ENCODE peak calls at places on chromosomes 6 and 20, in four cellular contexts. R, E, O and Y are unnamed samples.

GRCh38 chr6:163324928-163325784 is 89.4 kb upstream of the QKI start:
- DNase-seq in R (peak; percentile 36), E (no peak), O (no peak), Y (peak; percentile 25)

GRCh38 chr6:36962874-36963273 is 8.3 kb downstream of the PI16 start:
- DNase-seq in R (peak; percentile 51), E (peak; percentile 80), O (no peak), Y (peak; percentile 39)

GRCh38 chr6:134379086-134379485 is 61.2 kb upstream of the SGK1 start:
- DNase-seq in R (no peak), E (peak; percentile 73), O (no peak), Y (no peak)

GRCh38 chr6:38143191-38144154 is 323.9 kb downstream of the ZFAND3 start:
- DNase-seq in R (no peak), E (no peak), O (no peak), Y (no peak)

GRCh38 chr6:41150671-41151070 is 3.5 kb downstream of the TREML1 start:
- DNase-seq in R (no peak), E (no peak), O (no peak), Y (no peak)

GRCh38 chr20:59515013-59515905 is 89.1 kb upstream of the PHACTR3 start:
- DNase-seq in R (peak; percentile 58), E (peak; percentile 88), O (peak; percentile 66), Y (peak; percentile 90)

GRCh38 chr6:169958510-169958909 is 207.1 kb downstream of the ERMARD start:
- DNase-seq in R (no peak), E (no peak), O (no peak), Y (no peak)

GRCh38 chr6:169921853-169922779 is 170.7 kb downstream of the ERMARD start:
- DNase-seq in R (no peak), E (no peak), O (no peak), Y (no peak)

GRCh38 chr6:146410851-146411595 is 132.6 kb upstream of the RAB32 start:
- DNase-seq in R (no peak), E (no peak), O (no peak), Y (no peak)

GRCh38 chr6:135722182-135722581 is 129.3 kb upstream of the PDE7B start:
- DNase-seq in R (no peak), E (no peak), O (no peak), Y (no peak)

GRCh38 chr20:8331740-8332412 is 199.8 kb downstream of the PLCB1 start:
- DNase-seq in R (peak; percentile 70), E (no peak), O (no peak), Y (peak; percentile 48)

GRCh38 chr20:32478576-32478975 is 106.6 kb downstream of the NOL4L start:
- DNase-seq in R (no peak), E (no peak), O (no peak), Y (no peak)

GRCh38 chr6:88814909-88815308 is 148.5 kb downstream of the RNGTT start:
- DNase-seq in R (no peak), E (no peak), O (no peak), Y (no peak)

GRCh38 chr6:45423901-45424627 is 46.3 kb upstream of the SUPT3H start:
- DNase-seq in R (no peak), E (peak; percentile 18), O (no peak), Y (no peak)

GRCh38 chr6:130322673-130323268 is 43.0 kb upstream of the TMEM200A start:
- DNase-seq in R (peak; percentile 62), E (peak; percentile 60), O (peak; percentile 66), Y (peak; percentile 90)

GRCh38 chr20:47318027-47318595 is 38.4 kb downstream of the ZMYND8 start:
- DNase-seq in R (peak; percentile 68), E (no peak), O (peak; percentile 22), Y (peak; percentile 54)

GRCh38 chr20:60749804-60750602 is 502.1 kb upstream of the CDH4 start:
- DNase-seq in R (no peak), E (peak; percentile 81), O (no peak), Y (no peak)

GRCh38 chr20:47319517-47320252 is 36.8 kb downstream of the ZMYND8 start:
- DNase-seq in R (peak; percentile 42), E (no peak), O (peak; percentile 100), Y (peak; percentile 66)

GRCh38 chr20:62226707-62227590 is 6.9 kb upstream of the HRH3 start:
- DNase-seq in R (no peak), E (no peak), O (no peak), Y (no peak)

GRCh38 chr20:1177680-1178079 is 7.1 kb downstream of the TMEM74B start:
- DNase-seq in R (no peak), E (no peak), O (no peak), Y (peak; percentile 2)

GRCh38 chr20:57999465-58000111 is 228.9 kb downstream of the ANKRD60 start:
- DNase-seq in R (no peak), E (peak; percentile 49), O (no peak), Y (no peak)

GRCh38 chr6:40436685-40437604 is 150.2 kb downstream of the LRFN2 start:
- DNase-seq in R (peak; percentile 27), E (no peak), O (peak; percentile 21), Y (peak; percentile 7)

GRCh38 chr6:111972714-111973678 is 80.9 kb upstream of the CCN6 start:
- DNase-seq in R (peak; percentile 97), E (no peak), O (no peak), Y (peak; percentile 92)

GRCh38 chr6:82246802-82247633 is 526 bp downstream of the IBTK start:
- DNase-seq in R (peak; percentile 51), E (peak; percentile 79), O (peak; percentile 77), Y (peak; percentile 78)

GRCh38 chr6:21595951-21596378 is 2.4 kb downstream of the SOX4 start:
- DNase-seq in R (no peak), E (peak; percentile 42), O (no peak), Y (no peak)

GRCh38 chr6:104753251-104753650 is 106.5 kb downstream of the HACE1 start:
- DNase-seq in R (no peak), E (no peak), O (no peak), Y (no peak)

GRCh38 chr6:4078830-4079471 is at the start of gene FAM217A:
- DNase-seq in R (no peak), E (peak; percentile 18), O (no peak), Y (no peak)

GRCh38 chr6:148358196-148358785 is 15.7 kb downstream of the SASH1 start:
- DNase-seq in R (no peak), E (peak; percentile 15), O (no peak), Y (peak; percentile 30)

GRCh38 chr6:151059612-151060095 is 180.1 kb upstream of the AKAP12 start:
- DNase-seq in R (no peak), E (peak; percentile 9), O (no peak), Y (no peak)

GRCh38 chr6:19690676-19691075 is 146.5 kb upstream of the ID4 start:
- DNase-seq in R (no peak), E (no peak), O (no peak), Y (no peak)

GRCh38 chr6:156658596-156659316 is 118.4 kb upstream of the ARID1B start:
- DNase-seq in R (no peak), E (no peak), O (peak; percentile 5), Y (no peak)

GRCh38 chr6:159761135-159761872 is 541 bp upstream of the ACAT2 start:
- DNase-seq in R (peak; percentile 3), E (peak; percentile 49), O (no peak), Y (no peak)

GRCh38 chr20:35304956-35305355 is 12.7 kb upstream of the FAM83C start:
- DNase-seq in R (no peak), E (no peak), O (no peak), Y (no peak)

GRCh38 chr6:14380421-14380820 is 262.8 kb downstream of the CD83 start:
- DNase-seq in R (no peak), E (no peak), O (peak; percentile 91), Y (no peak)

GRCh38 chr6:16244446-16244845 is 6.1 kb downstream of the GMPR start:
- DNase-seq in R (no peak), E (peak; percentile 54), O (no peak), Y (no peak)

GRCh38 chr6:24908555-24908954 is 27.2 kb downstream of the RIPOR2 start:
- DNase-seq in R (no peak), E (no peak), O (peak; percentile 29), Y (peak; percentile 20)
- H3K4me3 ChIP-seq in R (no peak overlapping the region), E (no peak overlapping the region), O (no peak overlapping the region), Y (peak overlapping the region; percentile 97)

DNA sequence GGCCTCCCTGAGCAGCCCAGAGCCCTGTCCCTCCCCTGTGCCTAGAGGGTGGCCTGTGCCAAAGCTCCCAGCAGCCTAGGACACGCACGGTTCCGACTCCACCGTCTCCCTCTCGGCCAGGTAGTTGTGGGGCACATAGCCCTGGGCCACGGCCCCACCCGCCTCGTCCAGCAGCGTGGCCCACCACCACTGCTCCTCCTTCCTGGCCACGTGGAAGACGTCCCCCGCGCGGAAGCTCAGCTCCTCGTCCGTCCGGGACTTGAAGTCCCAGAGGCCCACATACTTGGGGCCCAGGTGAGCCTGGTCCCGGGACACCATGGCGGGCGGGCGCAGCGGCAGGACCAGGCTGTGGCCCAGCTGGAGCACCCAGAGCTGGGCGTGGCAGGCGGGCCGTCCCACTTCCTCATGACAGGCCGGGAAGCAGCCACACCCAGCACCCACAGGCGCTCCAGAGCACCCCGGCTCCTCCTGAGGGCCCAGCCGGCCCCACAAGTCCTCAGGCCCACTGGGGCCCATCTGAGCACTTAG is at the start of gene PTK6:
- DNase-seq in R (no peak), E (no peak), O (no peak), Y (no peak)
- H3K4me3 ChIP-seq in R (peak within 1 kb of the TSS; percentile 36), E (no peak within 1 kb of the TSS), O (peak within 1 kb of the TSS; percentile 14), Y (no peak within 1 kb of the TSS)

GRCh38 chr6:5999688-6000608 is 6.8 kb downstream of the NRN1 start:
- DNase-seq in R (no peak), E (no peak), O (no peak), Y (no peak)

GRCh38 chr6:5998236-5998635 is 8.5 kb downstream of the NRN1 start:
- DNase-seq in R (no peak), E (no peak), O (no peak), Y (no peak)

GRCh38 chr6:5996701-5997419 is 9.9 kb downstream of the NRN1 start:
- DNase-seq in R (peak; percentile 34), E (no peak), O (peak; percentile 69), Y (peak; percentile 45)

GRCh38 chr6:5997420-5998093 is 9.2 kb downstream of the NRN1 start:
- DNase-seq in R (no peak), E (no peak), O (peak; percentile 40), Y (no peak)

GRCh38 chr6:5998741-5999687 is 7.7 kb downstream of the NRN1 start:
- DNase-seq in R (no peak), E (no peak), O (no peak), Y (peak; percentile 12)
- H3K4me3 ChIP-seq in R (peak overlapping the region; percentile 22), E (peak overlapping the region; percentile 4), O (no peak overlapping the region), Y (peak overlapping the region; percentile 77)

DNA sequence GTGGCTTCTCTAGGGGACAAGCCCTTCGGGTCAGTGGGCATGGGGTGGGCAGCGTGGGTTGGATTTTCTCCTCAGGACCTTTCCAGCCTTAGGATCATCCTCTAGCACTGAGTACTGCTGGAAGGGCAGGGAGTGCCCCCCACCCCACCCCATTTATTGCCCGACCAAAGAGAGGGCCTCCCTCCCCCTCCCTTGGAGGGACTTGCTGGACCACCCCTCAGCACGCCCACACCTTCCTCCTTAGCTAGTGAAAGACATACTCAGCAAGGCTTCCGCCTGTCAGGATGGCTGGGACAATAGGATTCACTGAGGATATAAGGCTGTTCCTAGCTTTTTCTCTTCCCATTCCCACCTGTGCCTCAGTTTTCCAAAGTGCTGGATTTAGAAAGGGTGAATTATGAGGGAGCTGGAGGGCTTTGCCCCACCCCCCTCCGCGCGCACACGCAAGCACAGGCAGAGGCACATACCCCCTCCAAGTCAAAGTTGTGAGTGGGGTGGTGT is 859 bp upstream of the SLC29A1 start:
- DNase-seq in R (no peak), E (no peak), O (no peak), Y (no peak)
- H3K4me3 ChIP-seq in R (peak overlapping the region; percentile 51), E (peak overlapping the region; percentile 68), O (peak overlapping the region; percentile 45), Y (peak overlapping the region; percentile 80)

GRCh38 chr6:80143312-80143960 is 37.0 kb downstream of the BCKDHB start:
- DNase-seq in R (peak; percentile 87), E (peak; percentile 87), O (no peak), Y (peak; percentile 94)
- H3K4me3 ChIP-seq in R (no peak overlapping the region), E (no peak overlapping the region), O (no peak overlapping the region), Y (peak overlapping the region; percentile 55)